ENCODE peak calls at places on chromosome 21, in seven cellular contexts. One of them, this sample, is unnamed.

GRCh38 chr21:38758815-38759214 is 46.9 kb upstream of the ETS2 start:
- DNase-seq in IMR-90: no peak
- DNase-seq in fibroblast of lung: peak; percentile 22
- DNase-seq in neural progenitor cell: no peak
- DNase-seq in HepG2: no peak
- DNase-seq in colonic mucosa: no peak
- DNase-seq in GM23248: no peak
- DNase-seq in this sample: peak; percentile 51

GRCh38 chr21:31283025-31283424 is 61.0 kb downstream of the TIAM1 start:
- DNase-seq in IMR-90: no peak
- DNase-seq in fibroblast of lung: no peak
- DNase-seq in neural progenitor cell: no peak
- DNase-seq in HepG2: no peak
- DNase-seq in colonic mucosa: no peak
- DNase-seq in GM23248: no peak
- DNase-seq in this sample: no peak

GRCh38 chr21:15058718-15059316 is 6.0 kb downstream of the NRIP1 start:
- DNase-seq in IMR-90: peak; percentile 68
- DNase-seq in fibroblast of lung: peak; percentile 77
- DNase-seq in neural progenitor cell: no peak
- DNase-seq in HepG2: no peak
- DNase-seq in colonic mucosa: no peak
- DNase-seq in GM23248: peak; percentile 89
- DNase-seq in this sample: peak; percentile 68

GRCh38 chr21:32414579-32415358 is 2.3 kb downstream of the EVA1C start:
- DNase-seq in IMR-90: peak; percentile 63
- DNase-seq in fibroblast of lung: peak; percentile 52
- DNase-seq in neural progenitor cell: peak; percentile 11
- DNase-seq in HepG2: no peak
- DNase-seq in colonic mucosa: no peak
- DNase-seq in GM23248: peak; percentile 66
- DNase-seq in this sample: peak; percentile 68

GRCh38 chr21:38260426-38260825 is 3.6 kb downstream of the KCNJ15 start:
- DNase-seq in IMR-90: no peak
- DNase-seq in fibroblast of lung: no peak
- DNase-seq in neural progenitor cell: no peak
- DNase-seq in HepG2: no peak
- DNase-seq in colonic mucosa: no peak
- DNase-seq in GM23248: no peak
- DNase-seq in this sample: no peak

GRCh38 chr21:39073717-39074116 is 109.5 kb downstream of the PSMG1 start:
- DNase-seq in IMR-90: no peak
- DNase-seq in fibroblast of lung: no peak
- DNase-seq in neural progenitor cell: no peak
- DNase-seq in HepG2: no peak
- DNase-seq in colonic mucosa: no peak
- DNase-seq in GM23248: peak; percentile 23
- DNase-seq in this sample: peak; percentile 38

GRCh38 chr21:46456750-46457149 is 1.9 kb upstream of the DIP2A start:
- DNase-seq in IMR-90: no peak
- DNase-seq in fibroblast of lung: no peak
- DNase-seq in neural progenitor cell: no peak
- DNase-seq in HepG2: no peak
- DNase-seq in colonic mucosa: no peak
- DNase-seq in GM23248: no peak
- DNase-seq in this sample: no peak

GRCh38 chr21:14734833-14735232 is 188.7 kb upstream of the SAMSN1 start:
- DNase-seq in IMR-90: no peak
- DNase-seq in fibroblast of lung: no peak
- DNase-seq in neural progenitor cell: no peak
- DNase-seq in HepG2: no peak
- DNase-seq in colonic mucosa: no peak
- DNase-seq in GM23248: no peak
- DNase-seq in this sample: no peak

GRCh38 chr21:27647921-27648320 is 681.0 kb upstream of the ADAMTS5 start:
- DNase-seq in IMR-90: no peak
- DNase-seq in fibroblast of lung: no peak
- DNase-seq in neural progenitor cell: no peak
- DNase-seq in HepG2: no peak
- DNase-seq in colonic mucosa: no peak
- DNase-seq in GM23248: peak; percentile 22
- DNase-seq in this sample: no peak

GRCh38 chr21:32826317-32827167 is 55.0 kb upstream of the PAXBP1 start:
- DNase-seq in IMR-90: peak; percentile 63
- DNase-seq in fibroblast of lung: peak; percentile 58
- DNase-seq in neural progenitor cell: peak; percentile 62
- DNase-seq in HepG2: peak; percentile 54
- DNase-seq in colonic mucosa: peak; percentile 66
- DNase-seq in GM23248: peak; percentile 75
- DNase-seq in this sample: peak; percentile 60

DNA sequence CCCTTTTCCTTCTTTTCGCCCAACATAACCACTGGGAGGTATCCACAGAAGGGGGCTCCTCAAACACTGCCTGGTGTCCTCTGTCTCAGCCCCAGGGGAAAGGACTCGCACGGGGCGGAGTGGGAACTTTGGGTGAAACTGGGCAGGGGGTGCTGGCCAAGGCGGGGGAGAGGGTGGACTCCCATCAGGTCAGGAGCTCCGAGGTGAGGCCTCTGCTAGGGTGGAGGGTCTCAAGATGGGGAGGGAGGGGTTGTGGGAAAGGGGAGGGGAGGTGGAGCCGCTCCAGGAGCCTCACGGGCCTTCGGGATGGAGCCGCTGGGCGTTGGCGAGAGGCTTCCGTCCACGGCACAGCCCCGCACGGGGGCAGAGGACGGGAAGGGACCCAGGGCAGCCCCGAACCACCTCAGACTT is 43.2 kb upstream of the POFUT2 start:
- DNase-seq in IMR-90: no peak
- DNase-seq in fibroblast of lung: no peak
- DNase-seq in neural progenitor cell: no peak
- DNase-seq in HepG2: no peak
- DNase-seq in colonic mucosa: no peak
- DNase-seq in GM23248: no peak
- DNase-seq in this sample: no peak
- H3K4me1 ChIP-seq in IMR-90: peaks cover 42% of the 10 kb centered on the region
- H3K4me1 ChIP-seq in fibroblast of lung: peaks cover 12% of the 10 kb centered on the region
- H3K4me1 ChIP-seq in neural progenitor cell: peaks cover 28% of the 10 kb centered on the region
- H3K4me1 ChIP-seq in HepG2: peaks cover 74% of the 10 kb centered on the region
- H3K4me1 ChIP-seq in colonic mucosa: no peaks in the 10 kb centered on the region
- H3K4me1 ChIP-seq in GM23248: peaks cover 18% of the 10 kb centered on the region
- H3K4me1 ChIP-seq in this sample: peaks cover 19% of the 10 kb centered on the region

DNA sequence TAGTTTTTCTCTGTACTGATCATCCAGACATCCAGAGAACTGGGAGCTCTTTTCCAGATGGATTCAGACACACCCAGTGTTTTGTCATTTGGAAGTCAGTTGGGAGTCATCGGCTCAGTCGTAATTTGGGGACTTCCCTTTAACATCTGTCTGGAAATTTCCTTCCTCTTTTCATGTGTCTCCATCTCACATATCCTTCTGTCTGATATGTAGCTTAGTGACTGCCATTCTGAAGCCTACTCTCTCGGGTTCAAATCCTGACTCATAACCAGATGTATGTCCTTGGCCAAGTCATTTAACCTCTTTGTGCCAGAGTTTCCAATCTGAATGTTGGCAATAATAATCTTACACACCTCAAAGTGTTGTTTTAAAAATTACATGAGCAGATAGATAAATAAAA is 3.0 kb downstream of the MORC3 start:
- DNase-seq in IMR-90: peak; percentile 20
- DNase-seq in fibroblast of lung: no peak
- DNase-seq in neural progenitor cell: no peak
- DNase-seq in HepG2: no peak
- DNase-seq in colonic mucosa: no peak
- DNase-seq in GM23248: peak; percentile 53
- DNase-seq in this sample: peak; percentile 45
- H3K4me3 ChIP-seq in IMR-90: no peak overlapping the region
- H3K4me3 ChIP-seq in fibroblast of lung: peak overlapping the region; percentile 74
- H3K4me3 ChIP-seq in neural progenitor cell: no peak overlapping the region
- H3K4me3 ChIP-seq in HepG2: no peak overlapping the region
- H3K4me3 ChIP-seq in colonic mucosa: no peak overlapping the region
- H3K4me3 ChIP-seq in GM23248: peak overlapping the region; percentile 92
- H3K4me3 ChIP-seq in this sample: peak overlapping the region; percentile 4

GRCh38 chr21:35257413-35257812 is 208.3 kb upstream of the RUNX1 start:
- DNase-seq in IMR-90: peak; percentile 96
- DNase-seq in fibroblast of lung: peak; percentile 95
- DNase-seq in neural progenitor cell: no peak
- DNase-seq in HepG2: no peak
- DNase-seq in colonic mucosa: peak; percentile 51
- DNase-seq in GM23248: peak; percentile 89
- DNase-seq in this sample: peak; percentile 96

GRCh38 chr21:35254006-35254751 is 205.1 kb upstream of the RUNX1 start:
- DNase-seq in IMR-90: peak; percentile 87
- DNase-seq in fibroblast of lung: peak; percentile 92
- DNase-seq in neural progenitor cell: no peak
- DNase-seq in HepG2: no peak
- DNase-seq in colonic mucosa: peak; percentile 46
- DNase-seq in GM23248: peak; percentile 83
- DNase-seq in this sample: peak; percentile 72

GRCh38 chr21:35258521-35258920 is 209.4 kb upstream of the RUNX1 start:
- DNase-seq in IMR-90: no peak
- DNase-seq in fibroblast of lung: no peak
- DNase-seq in neural progenitor cell: no peak
- DNase-seq in HepG2: no peak
- DNase-seq in colonic mucosa: no peak
- DNase-seq in GM23248: no peak
- DNase-seq in this sample: no peak

GRCh38 chr21:35254752-35255138 is 205.6 kb upstream of the RUNX1 start:
- DNase-seq in IMR-90: no peak
- DNase-seq in fibroblast of lung: no peak
- DNase-seq in neural progenitor cell: no peak
- DNase-seq in HepG2: no peak
- DNase-seq in colonic mucosa: no peak
- DNase-seq in GM23248: peak; percentile 30
- DNase-seq in this sample: no peak

GRCh38 chr21:35256468-35256988 is 207.4 kb upstream of the RUNX1 start:
- DNase-seq in IMR-90: peak; percentile 100
- DNase-seq in fibroblast of lung: peak; percentile 99
- DNase-seq in neural progenitor cell: peak; percentile 24
- DNase-seq in HepG2: peak; percentile 29
- DNase-seq in colonic mucosa: peak; percentile 83
- DNase-seq in GM23248: peak; percentile 96
- DNase-seq in this sample: peak; percentile 97
- H3K9ac ChIP-seq in IMR-90: no peak overlapping the region
- H3K9ac ChIP-seq in fibroblast of lung: no peak overlapping the region
- H3K9ac ChIP-seq in neural progenitor cell: no peak overlapping the region
- H3K9ac ChIP-seq in HepG2: no peak overlapping the region
- H3K9ac ChIP-seq in colonic mucosa: no peak overlapping the region
- H3K9ac ChIP-seq in GM23248: peak overlapping the region; percentile 55
- H3K9ac ChIP-seq in this sample: peak overlapping the region; percentile 78

GRCh38 chr21:42393443-42393950 is 2.4 kb downstream of the TMPRSS3 start:
- DNase-seq in IMR-90: no peak
- DNase-seq in fibroblast of lung: no peak
- DNase-seq in neural progenitor cell: no peak
- DNase-seq in HepG2: no peak
- DNase-seq in colonic mucosa: no peak
- DNase-seq in GM23248: no peak
- DNase-seq in this sample: no peak

GRCh38 chr21:42391297-42391696 is 4.6 kb downstream of the TMPRSS3 start:
- DNase-seq in IMR-90: no peak
- DNase-seq in fibroblast of lung: no peak
- DNase-seq in neural progenitor cell: no peak
- DNase-seq in HepG2: no peak
- DNase-seq in colonic mucosa: no peak
- DNase-seq in GM23248: no peak
- DNase-seq in this sample: no peak

GRCh38 chr21:42390696-42391095 is 5.2 kb downstream of the TMPRSS3 start:
- DNase-seq in IMR-90: no peak
- DNase-seq in fibroblast of lung: no peak
- DNase-seq in neural progenitor cell: no peak
- DNase-seq in HepG2: no peak
- DNase-seq in colonic mucosa: no peak
- DNase-seq in GM23248: no peak
- DNase-seq in this sample: no peak

GRCh38 chr21:42395302-42395701 is 550 bp downstream of the TMPRSS3 start:
- DNase-seq in IMR-90: no peak
- DNase-seq in fibroblast of lung: no peak
- DNase-seq in neural progenitor cell: no peak
- DNase-seq in HepG2: no peak
- DNase-seq in colonic mucosa: no peak
- DNase-seq in GM23248: no peak
- DNase-seq in this sample: no peak

DNA sequence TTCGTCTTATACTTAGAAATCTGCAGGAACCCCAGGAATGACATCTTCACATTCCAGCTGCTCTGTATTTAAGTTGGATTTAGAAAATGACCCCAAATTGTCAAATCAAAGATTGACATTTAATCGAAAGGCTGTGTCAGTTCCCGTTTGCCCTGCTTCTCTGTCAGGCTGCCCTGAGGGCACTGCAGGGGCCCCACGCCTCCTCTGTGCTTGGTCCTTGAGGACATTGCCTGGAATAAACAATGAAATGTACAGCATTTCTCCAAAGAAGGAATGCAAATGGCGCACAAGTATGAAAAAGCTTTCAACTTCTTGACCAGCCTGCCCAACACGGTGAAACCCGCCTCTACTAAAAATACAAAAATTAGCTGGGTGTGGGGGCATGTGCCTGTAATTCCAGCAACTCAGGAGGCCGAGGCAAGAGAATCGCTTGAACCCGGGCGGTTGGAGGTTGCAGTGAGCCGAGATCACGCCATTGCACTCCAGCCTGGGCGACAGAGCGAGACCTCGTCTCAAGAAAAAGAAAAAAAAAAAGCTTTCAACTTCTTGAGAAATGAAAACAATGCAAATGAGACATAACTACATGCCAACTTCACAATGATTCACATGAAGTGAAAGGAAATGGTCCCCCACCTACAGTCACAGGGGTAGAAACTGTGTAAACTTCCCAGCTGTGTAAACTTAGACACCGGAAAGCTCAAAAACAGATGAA is 3.0 kb downstream of the TMPRSS3 start:
- DNase-seq in IMR-90: no peak
- DNase-seq in fibroblast of lung: no peak
- DNase-seq in neural progenitor cell: no peak
- DNase-seq in HepG2: peak; percentile 23
- DNase-seq in colonic mucosa: no peak
- DNase-seq in GM23248: no peak
- DNase-seq in this sample: no peak
- H3K4me1 ChIP-seq in IMR-90: no peaks in the 10 kb centered on the region
- H3K4me1 ChIP-seq in fibroblast of lung: no peaks in the 10 kb centered on the region
- H3K4me1 ChIP-seq in neural progenitor cell: peaks cover 11% of the 10 kb centered on the region
- H3K4me1 ChIP-seq in HepG2: peaks cover 59% of the 10 kb centered on the region
- H3K4me1 ChIP-seq in colonic mucosa: no peaks in the 10 kb centered on the region
- H3K4me1 ChIP-seq in GM23248: no peaks in the 10 kb centered on the region
- H3K4me1 ChIP-seq in this sample: no peaks in the 10 kb centered on the region

This sample was measured in adipocyte.